ENCODE peak calls at places on chromosome 16, in ten cellular contexts. B, Q, C, O, T, G, M, S, U and X are unnamed samples.
A peak's percentile ranks its signal among the peaks of the same experiment; 100 is the strongest.

GRCh38 chr16:69089091-69089912 is 16.2 kb upstream of the HAS3 start:
- DNase-seq in B (no peak), Q (peak; percentile 72), C (peak; percentile 40), O (no peak), T (peak; percentile 21), G (no peak), M (peak; percentile 75), S (no peak), U (peak; percentile 65), X (peak; percentile 69)

GRCh38 chr16:87322833-87323726 is 5.9 kb upstream of the C16orf95 start:
- DNase-seq in B (no peak), Q (no peak), C (no peak), O (peak; percentile 64), T (no peak), G (no peak), M (no peak), S (no peak), U (no peak), X (no peak)

GRCh38 chr16:26447570-26447969 is 619.2 kb upstream of the C16orf82 start:
- DNase-seq in B (no peak), Q (no peak), C (no peak), O (no peak), T (no peak), G (no peak), M (no peak), S (no peak), U (no peak), X (no peak)

GRCh38 chr16:3525951-3526350 is 25.1 kb downstream of the CLUAP1 start:
- DNase-seq in B (no peak), Q (no peak), C (no peak), O (no peak), T (no peak), G (no peak), M (no peak), S (no peak), U (no peak), X (no peak)

GRCh38 chr16:4052801-4053662 is 63.2 kb downstream of the ADCY9 start:
- DNase-seq in B (peak; percentile 74), Q (no peak), C (no peak), O (peak; percentile 71), T (no peak), G (peak; percentile 52), M (no peak), S (no peak), U (peak; percentile 31), X (no peak)

GRCh38 chr16:82460761-82461160 is 166.0 kb upstream of the CDH13 start:
- DNase-seq in B (no peak), Q (peak; percentile 55), C (no peak), O (no peak), T (no peak), G (no peak), M (peak; percentile 20), S (no peak), U (no peak), X (no peak)

GRCh38 chr16:81265658-81266451 is 27.4 kb downstream of the BCO1 start:
- DNase-seq in B (peak; percentile 95), Q (no peak), C (peak; percentile 93), O (no peak), T (no peak), G (peak; percentile 72), M (no peak), S (no peak), U (no peak), X (peak; percentile 64)

GRCh38 chr16:85569615-85570212 is 43.4 kb upstream of the GSE1 start:
- DNase-seq in B (no peak), Q (no peak), C (peak; percentile 54), O (peak; percentile 88), T (peak; percentile 74), G (no peak), M (peak; percentile 66), S (no peak), U (no peak), X (peak; percentile 80)

GRCh38 chr16:1871974-1872635 is at the start of gene MEIOB:
- DNase-seq in B (no peak), Q (no peak), C (no peak), O (peak; percentile 55), T (no peak), G (no peak), M (peak; percentile 94), S (peak; percentile 96), U (peak; percentile 16), X (peak; percentile 87)

GRCh38 chr16:31113420-31114124 is 3.9 kb upstream of the KAT8 start:
- DNase-seq in B (no peak), Q (peak; percentile 57), C (no peak), O (no peak), T (no peak), G (no peak), M (no peak), S (no peak), U (peak; percentile 13), X (no peak)
- H3K27ac ChIP-seq in B (peak overlapping the region; percentile 92), Q (peak overlapping the region; percentile 64), C (peak overlapping the region; percentile 75), O (peak overlapping the region; percentile 57), T (no peak overlapping the region), G (peak overlapping the region; percentile 11), M (no peak overlapping the region), S (no peak overlapping the region), U (no peak overlapping the region), X (peak overlapping the region; percentile 69)

GRCh38 chr16:54062361-54063346 is 223.9 kb downstream of the IRX3 start:
- DNase-seq in B (no peak), Q (no peak), C (no peak), O (no peak), T (no peak), G (no peak), M (peak; percentile 83), S (peak; percentile 47), U (no peak), X (no peak)
- TF ChIP-seq POLR2AphosphoS5 in B (no peak), Q (no peak), C (no peak), O (no peak), T (no peak), G (no peak), M (no peak), S (no peak), U (no peak), X (no peak)

GRCh38 chr16:50548659-50549560 is 714 bp downstream of the NKD1 start:
- DNase-seq in B (peak; percentile 72), Q (no peak), C (peak; percentile 38), O (peak; percentile 89), T (no peak), G (no peak), M (peak; percentile 32), S (no peak), U (peak; percentile 10), X (no peak)
- H3K27ac ChIP-seq in B (peak overlapping the region; percentile 87), Q (peak overlapping the region; percentile 74), C (peak overlapping the region; percentile 83), O (peak overlapping the region; percentile 31), T (no peak overlapping the region), G (peak overlapping the region; percentile 72), M (no peak overlapping the region), S (no peak overlapping the region), U (no peak overlapping the region), X (peak overlapping the region; percentile 82)

DNA sequence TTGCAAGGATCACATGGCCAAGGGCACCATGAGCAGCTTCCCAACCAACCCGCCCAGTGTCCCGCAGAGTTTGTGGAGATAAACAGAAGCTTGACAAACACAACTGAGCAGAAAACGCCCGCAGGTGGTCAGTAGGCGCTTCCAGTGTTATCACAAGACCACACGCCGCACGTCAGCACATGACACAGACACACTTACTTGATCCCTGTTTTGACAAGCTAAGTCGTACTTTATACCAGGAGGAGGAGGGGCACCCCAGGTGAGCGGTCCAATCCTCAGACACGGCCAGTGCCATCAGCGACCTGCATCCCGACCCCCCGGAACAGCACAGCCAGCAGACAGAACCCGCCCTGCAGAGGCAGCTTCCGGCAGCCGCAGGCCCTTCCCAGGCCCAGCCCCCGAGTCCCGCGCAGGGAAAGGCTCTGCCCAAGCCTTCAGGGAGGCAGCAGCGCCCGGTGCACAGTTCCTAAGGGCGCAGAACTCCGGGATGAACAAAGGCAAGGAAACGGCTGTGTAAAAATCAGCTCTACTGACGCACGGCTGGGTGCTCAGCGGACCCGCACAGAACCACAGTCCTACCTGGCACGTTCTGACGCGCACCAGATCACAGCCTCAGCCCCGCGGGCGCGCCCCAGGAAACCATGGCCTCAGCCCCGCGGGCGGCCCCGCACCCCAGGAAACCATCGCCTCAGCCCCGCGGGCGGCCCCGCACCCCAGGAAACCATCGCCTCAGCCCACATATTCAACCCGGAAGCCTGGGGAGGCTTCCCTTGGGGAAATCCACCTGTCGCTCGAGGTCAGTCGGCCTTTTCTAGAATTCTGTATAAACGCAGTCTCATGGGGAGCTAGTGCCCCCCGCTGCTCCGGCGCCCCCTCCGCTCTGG is 27.8 kb downstream of the AXIN1 start:
- DNase-seq in B (no peak), Q (no peak), C (no peak), O (peak; percentile 90), T (no peak), G (no peak), M (peak; percentile 70), S (no peak), U (no peak), X (peak; percentile 89)
- TF ChIP-seq POLR2AphosphoS5 in B (no peak), Q (no peak), C (no peak), O (peak; percentile 57), T (no peak), G (no peak), M (no peak), S (no peak), U (no peak), X (no peak)